ENCODE peak calls at places on chromosome 17, in four cellular contexts. F is thoracic aorta, M is left ventricle myocardium inferior, K is upper lobe of right lung. J is an unnamed sample.

GRCh38 chr17:28008526-28008925 is 34.0 kb upstream of the NLK start:
- DNase-seq in F (no peak), M (peak; percentile 22), K (no peak), J (no peak)

GRCh38 chr17:73281926-73282325 is 20.2 kb upstream of the CPSF4L start:
- DNase-seq in F (no peak), K (no peak), M (no peak), J (no peak)

GRCh38 chr17:51165680-51166197 is 472 bp upstream of the NME2 start:
- DNase-seq in F (no peak), M (no peak), K (no peak), J (no peak)

GRCh38 chr17:82528484-82529265 is 9.1 kb downstream of the FOXK2 start:
- DNase-seq in F (peak; percentile 15), K (no peak), M (peak; percentile 56), J (peak; percentile 61)

GRCh38 chr17:65290616-65291015 is 153.4 kb downstream of the RGS9 start:
- DNase-seq in M (no peak), F (no peak), K (no peak), J (no peak)

GRCh38 chr17:4365628-4366311 is 705 bp downstream of the UBE2G1 start:
- DNase-seq in M (peak; percentile 37), F (no peak), K (no peak), J (peak; percentile 64)

GRCh38 chr17:38456031-38456815 is 28.0 kb downstream of the ARHGAP23 start:
- DNase-seq in M (no peak), K (no peak), F (no peak), J (no peak)

GRCh38 chr17:63701477-63702222 is 1.7 kb upstream of the LIMD2 start:
- DNase-seq in F (no peak), M (peak; percentile 35), K (peak; percentile 72), J (peak; percentile 81)

GRCh38 chr17:27320222-27320560 is 26.3 kb downstream of the WSB1 start:
- DNase-seq in F (no peak), M (no peak), K (no peak), J (no peak)

GRCh38 chr17:52120465-52120864 is 38.0 kb downstream of the CA10 start:
- DNase-seq in K (no peak), F (no peak), M (no peak), J (no peak)

GRCh38 chr17:62923515-62924150 is 42.4 kb upstream of the TANC2 start:
- DNase-seq in F (no peak), K (no peak), M (no peak), J (no peak)

GRCh38 chr17:2796164-2797140 is at the start of gene RAP1GAP2:
- DNase-seq in K (peak; percentile 90), M (peak; percentile 62), F (no peak), J (peak; percentile 93)

GRCh38 chr17:29562615-29563014 is 4.2 kb downstream of the ABHD15 start:
- DNase-seq in K (peak; percentile 57), F (no peak), M (no peak), J (no peak)

GRCh38 chr17:17387017-17387416 is 83.8 kb downstream of the NT5M start:
- DNase-seq in F (no peak), M (no peak), K (no peak), J (no peak)

GRCh38 chr17:69492410-69493071 is 78.0 kb downstream of the MAP2K6 start:
- DNase-seq in M (no peak), F (no peak), K (no peak), J (no peak)

GRCh38 chr17:71301063-71301462 is 819.8 kb upstream of the SOX9 start:
- DNase-seq in K (no peak), M (no peak), F (no peak), J (no peak)

GRCh38 chr17:68437979-68438877 is 19.1 kb downstream of the WIPI1 start:
- DNase-seq in M (peak; percentile 51), F (no peak), K (no peak), J (peak; percentile 72)

DNA sequence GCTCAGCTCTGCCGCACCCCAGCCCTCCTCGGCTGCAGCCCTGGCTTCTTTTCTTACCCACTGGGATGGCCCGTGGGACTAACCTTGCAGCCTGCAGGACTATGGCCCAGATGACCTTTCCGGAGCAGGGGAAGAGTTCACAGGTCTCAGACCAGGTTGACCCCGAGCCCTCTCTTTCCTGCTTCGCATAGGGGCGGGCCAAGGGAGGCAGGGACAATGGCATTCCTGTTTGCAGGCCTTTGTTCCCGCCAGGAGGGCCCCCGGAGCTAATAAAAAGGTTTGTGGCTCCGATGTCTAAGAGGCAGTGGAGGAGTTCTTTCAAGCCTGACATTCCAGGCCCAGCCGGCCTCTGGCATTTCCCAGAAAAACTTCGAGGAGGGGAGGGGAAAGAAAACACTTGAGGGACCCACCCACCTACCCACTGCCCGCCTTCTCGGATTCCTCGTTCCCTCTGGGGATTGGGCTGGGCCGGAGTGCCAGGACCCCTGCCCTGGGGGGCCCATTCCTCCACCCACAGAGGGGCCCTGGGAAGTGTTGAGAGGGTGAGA is 5.8 kb upstream of the SOCS3 start:
- DNase-seq in M (no peak), F (no peak), K (no peak), J (no peak)
- H3K4me1 ChIP-seq in M (peaks cover 27% of the 10 kb centered on the region), F (peaks cover 3% of the 10 kb centered on the region), K (peaks cover 32% of the 10 kb centered on the region), J (peaks cover 37% of the 10 kb centered on the region)

DNA sequence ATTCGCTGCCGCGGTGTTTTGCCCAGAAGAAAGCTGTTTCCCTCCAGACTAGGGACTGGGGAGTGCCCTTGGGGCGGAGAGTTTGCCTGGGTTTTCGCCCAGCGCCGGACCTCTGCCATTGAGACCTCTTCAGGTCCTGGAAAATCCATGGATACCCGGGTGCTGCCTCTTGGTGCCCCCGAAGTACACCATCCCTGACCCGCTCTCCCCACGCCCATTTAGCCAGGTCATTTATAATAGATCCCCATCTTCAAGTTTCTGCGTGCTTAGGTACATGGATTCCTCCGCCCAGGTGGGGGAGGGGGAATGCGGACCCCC is 15.0 kb upstream of the CBX8 start:
- DNase-seq in F (no peak), K (no peak), M (no peak), J (no peak)
- H3K27ac ChIP-seq in F (no peak overlapping the region), K (no peak overlapping the region), M (no peak overlapping the region), J (no peak overlapping the region)

GRCh38 chr17:8186787-8187516 is 3.0 kb downstream of the BORCS6 start:
- DNase-seq in K (peak; percentile 92), M (peak; percentile 91), F (peak; percentile 81), J (peak; percentile 91)
- TF ChIP-seq CTCF in K (peak; percentile 37), M (peak; percentile 51), F (no peak), J (peak; percentile 30)

GRCh38 chr17:76735006-76735405 is 2.1 kb downstream of the SRSF2 start:
- DNase-seq in K (no peak), M (no peak), F (no peak), J (no peak)
- H3K4me1 ChIP-seq in K (peaks cover 56% of the 10 kb centered on the region), M (peaks cover 84% of the 10 kb centered on the region), F (peaks cover 39% of the 10 kb centered on the region), J (peaks cover 72% of the 10 kb centered on the region)

DNA sequence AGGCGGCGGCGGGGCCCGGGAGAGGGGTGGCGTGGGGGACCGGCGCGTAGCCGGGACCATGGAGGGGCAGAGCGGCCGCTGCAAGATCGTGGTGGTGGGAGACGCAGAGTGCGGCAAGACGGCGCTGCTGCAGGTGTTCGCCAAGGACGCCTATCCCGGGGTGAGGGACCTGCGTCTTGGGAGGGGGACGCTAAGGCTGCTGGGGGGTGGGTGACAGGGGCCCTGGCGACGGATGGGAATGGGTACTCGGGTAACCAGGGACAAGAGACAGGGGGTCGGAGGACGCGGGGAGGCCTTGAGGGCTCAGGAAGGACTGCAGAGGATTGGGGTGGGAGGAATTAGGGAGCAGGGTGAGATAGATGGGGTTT is 243 bp downstream of the RND2 start:
- DNase-seq in F (no peak), K (no peak), M (no peak), J (no peak)
- H3K27ac ChIP-seq in F (no peak overlapping the region), K (no peak overlapping the region), M (peak overlapping the region; percentile 38), J (no peak overlapping the region)